ENCODE peak calls at places on chromosome 7, in five cellular contexts. G, O, C, S and V are unnamed samples.

GRCh38 chr7:130227883-130228575 is 20.4 kb downstream of the SSMEM1 start:
- DNase-seq in G (no peak), S (peak), O (no peak), C (no peak), V (no peak)

GRCh38 chr7:100374601-100375000 is 1.3 kb downstream of the PILRA start:
- DNase-seq in O (no peak), S (no peak), G (no peak), C (no peak), V (no peak)

GRCh38 chr7:53800746-53801145 is 741.4 kb upstream of the VSTM2A start:
- DNase-seq in S (peak), G (no peak), O (no peak), C (no peak), V (no peak)

GRCh38 chr7:151537818-151538561 is 18.3 kb upstream of the RHEB start:
- DNase-seq in O (peak), S (peak), G (no peak), C (no peak), V (no peak)

GRCh38 chr7:70678621-70679251 is 453.2 kb upstream of the GALNT17 start:
- DNase-seq in S (peak), O (no peak), G (no peak), C (no peak), V (no peak)

GRCh38 chr7:51226042-51226755 is 90.4 kb downstream of the COBL start:
- DNase-seq in O (no peak), C (no peak), S (peak), G (no peak), V (no peak)

GRCh38 chr7:11950281-11950680 is 118.3 kb upstream of the THSD7A start:
- DNase-seq in O (no peak), S (no peak), G (no peak), C (no peak), V (no peak)

GRCh38 chr7:47453093-47454056 is 128.5 kb downstream of the TNS3 start:
- DNase-seq in G (peak), S (peak), O (peak), C (peak), V (no peak)

GRCh38 chr7:525740-526139 is 6.1 kb upstream of the PDGFA start:
- DNase-seq in O (no peak), C (no peak), S (no peak), G (no peak), V (no peak)

GRCh38 chr7:47458057-47458456 is 123.9 kb downstream of the TNS3 start:
- DNase-seq in G (peak), O (no peak), S (peak), C (peak), V (no peak)

GRCh38 chr7:156950381-156950858 is 908 bp downstream of the NOM1 start:
- DNase-seq in G (no peak), S (no peak), O (no peak), C (peak), V (no peak)

GRCh38 chr7:37756797-37757551 is 73.4 kb downstream of the GPR141 start:
- DNase-seq in C (no peak), G (no peak), S (no peak), O (no peak), V (no peak)

GRCh38 chr7:116218051-116218645 is 7.8 kb downstream of the TES start:
- DNase-seq in C (peak), O (no peak), S (peak), G (no peak), V (no peak)

GRCh38 chr7:76310102-76310957 is 7.9 kb downstream of the HSPB1 start:
- DNase-seq in G (no peak), C (no peak), S (no peak), O (peak), V (no peak)

GRCh38 chr7:134184767-134185166 is 57.6 kb downstream of the LRGUK start:
- DNase-seq in O (no peak), C (no peak), G (no peak), S (peak), V (no peak)

GRCh38 chr7:39624935-39625694 is 1.7 kb downstream of the RALA start:
- DNase-seq in C (peak), G (no peak), O (no peak), S (peak), V (no peak)

GRCh38 chr7:130845581-130846085 is 111.6 kb upstream of the KLF14 start:
- DNase-seq in C (peak), G (no peak), S (peak), O (no peak), V (no peak)

GRCh38 chr7:151299940-151300665 is 41.5 kb upstream of the NUB1 start:
- DNase-seq in C (no peak), O (no peak), G (peak), S (no peak), V (no peak)

GRCh38 chr7:48429117-48429516 is 257.9 kb downstream of the ABCA13 start:
- DNase-seq in C (no peak), S (no peak), G (no peak), O (no peak), V (no peak)

GRCh38 chr7:24871765-24872164 is 108.2 kb downstream of the OSBPL3 start:
- DNase-seq in G (no peak), O (no peak), S (no peak), C (no peak), V (no peak)

GRCh38 chr7:21944616-21945373 is 904 bp downstream of the CDCA7L start:
- DNase-seq in O (peak), C (no peak), S (peak), G (no peak), V (peak)

GRCh38 chr7:21947056-21947455 is 1.4 kb upstream of the CDCA7L start:
- DNase-seq in O (peak), S (no peak), C (no peak), G (no peak), V (no peak)

GRCh38 chr7:21943436-21943835 is 2.3 kb downstream of the CDCA7L start:
- DNase-seq in O (no peak), G (no peak), C (no peak), S (no peak), V (no peak)

GRCh38 chr7:21946228-21946709 is 570 bp upstream of the CDCA7L start:
- DNase-seq in C (no peak), G (no peak), O (no peak), S (no peak), V (no peak)

GRCh38 chr7:21945374-21946227 is at the start of gene CDCA7L:
- DNase-seq in O (peak), C (peak), G (peak), S (peak), V (peak)
- TF ChIP-seq CTCF in O (no peak), C (peak), G (no peak), S (no peak), V (no peak)

GRCh38 chr7:84509522-84509921 is 314.9 kb upstream of the SEMA3A start:
- DNase-seq in G (no peak), O (no peak), C (no peak), S (peak), V (no peak)
- TF ChIP-seq CTCF in G (no peak), O (no peak), C (no peak), S (no peak), V (no peak)

GRCh38 chr7:125088555-125088954 is 158.9 kb upstream of the POT1 start:
- DNase-seq in G (no peak), O (no peak), S (no peak), C (no peak), V (no peak)
- TF ChIP-seq CTCF in G (no peak), O (no peak), S (no peak), C (no peak), V (no peak)

DNA sequence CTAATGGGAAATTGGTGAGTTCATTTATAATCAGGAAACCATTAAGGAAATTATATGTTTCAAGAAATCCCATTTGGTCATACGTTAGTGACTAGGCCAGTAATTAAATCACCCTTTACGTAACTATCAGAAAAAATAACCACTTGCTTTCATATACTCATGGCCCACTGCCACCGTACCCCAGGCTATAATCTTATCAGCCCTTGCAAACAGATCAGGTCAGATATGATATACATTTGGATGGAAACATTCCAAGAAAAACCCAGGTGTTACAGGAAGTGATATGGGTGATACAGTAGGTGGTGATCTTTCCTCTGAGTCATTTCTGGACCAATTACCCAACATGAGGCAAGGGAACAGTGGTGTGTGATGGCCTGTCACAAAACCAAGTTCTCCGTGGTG is 481.0 kb upstream of the SEMA3A start:
- DNase-seq in C (no peak), O (no peak), S (no peak), G (no peak), V (no peak)
- TF ChIP-seq CTCF in C (no peak), O (no peak), S (no peak), G (no peak), V (no peak)

DNA sequence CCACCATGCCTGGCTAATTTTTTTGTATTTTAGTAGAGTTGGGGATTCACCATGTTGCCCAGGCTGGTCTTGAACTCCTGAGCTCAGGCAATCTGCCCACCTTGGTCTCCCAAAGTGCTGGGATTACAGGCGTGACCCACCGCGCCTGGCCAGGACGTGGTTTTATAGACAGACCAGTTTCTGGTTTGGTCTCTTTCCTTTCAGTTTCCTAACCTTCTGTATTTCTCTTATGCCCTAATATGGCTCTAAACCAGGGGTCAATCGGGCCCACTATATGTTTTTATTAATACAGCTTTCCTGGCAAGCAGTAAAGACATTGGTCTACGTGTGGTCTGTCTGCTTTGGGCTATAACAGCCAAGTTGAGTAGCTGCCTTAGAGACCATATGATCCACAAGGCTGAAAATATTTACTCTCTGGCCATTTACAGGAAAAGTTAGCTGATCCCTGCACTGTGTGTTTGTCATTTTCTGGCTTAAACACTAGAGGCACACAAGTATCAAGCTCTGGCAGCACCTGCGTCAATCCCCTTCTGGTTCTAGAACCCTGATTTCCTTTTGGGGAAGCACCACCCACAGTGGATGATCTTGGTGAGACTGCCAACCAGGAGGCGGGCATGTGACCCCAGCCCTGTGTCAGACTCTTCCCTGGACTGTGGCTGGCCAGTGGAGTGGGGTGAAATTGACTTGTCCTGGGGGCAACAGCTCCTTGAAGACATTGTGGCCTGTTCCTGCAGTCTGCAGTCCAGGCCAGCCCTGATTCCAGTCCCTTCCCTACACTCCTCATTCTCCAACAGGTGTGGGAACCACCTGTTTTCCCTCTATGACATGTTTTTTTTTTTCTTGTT is 497.2 kb downstream of the PLXNA4 start:
- DNase-seq in C (no peak), G (no peak), S (peak), O (no peak), V (no peak)
- TF ChIP-seq CTCF in C (no peak), G (no peak), S (no peak), O (no peak), V (no peak)

GRCh38 chr7:29194594-29195417 is at the start of gene CHN2:
- DNase-seq in O (peak), G (peak), S (no peak), C (no peak), V (peak)
- TF ChIP-seq CTCF in O (no peak), G (no peak), S (no peak), C (no peak), V (no peak)

GRCh38 chr7:98240961-98241673 is 10.9 kb downstream of the TECPR1 start:
- DNase-seq in G (no peak), S (peak), O (peak), C (no peak), V (no peak)
- TF ChIP-seq CTCF in G (no peak), S (peak), O (peak), C (peak), V (no peak)

GRCh38 chr7:16657656-16658279 is 11.8 kb downstream of the BZW2 start:
- DNase-seq in C (peak), S (peak), G (no peak), O (no peak), V (no peak)
- TF ChIP-seq CTCF in C (peak), S (peak), G (no peak), O (no peak), V (no peak)